ENCODE peak calls at places on chromosome 1, in ten cellular contexts. C, W, L, N, B, R, A, Y, K and H are unnamed samples.

GRCh38 chr1:12112711-12113161 is 49.6 kb downstream of the TNFRSF8 start:
- DNase-seq in B (no peak), A (no peak), W (no peak), K (no peak), R (no peak), C (peak; percentile 20), N (no peak), L (no peak), Y (no peak), H (no peak)

GRCh38 chr1:70440642-70441391 is 29.7 kb downstream of the CTH start:
- DNase-seq in A (no peak), W (no peak), N (no peak), B (no peak), R (no peak), K (no peak), Y (no peak), L (no peak), C (no peak), H (no peak)

GRCh38 chr1:45008516-45008915 is 2.6 kb downstream of the HECTD3 start:
- DNase-seq in K (no peak), B (no peak), C (no peak), Y (no peak), N (no peak), A (no peak), R (no peak), W (no peak), L (no peak), H (no peak)

GRCh38 chr1:113576271-113576670 is 183.0 kb downstream of the PHTF1 start:
- DNase-seq in C (no peak), B (no peak), N (no peak), L (no peak), R (no peak), Y (no peak), W (no peak), A (no peak), K (no peak), H (no peak)

GRCh38 chr1:146016891-146017290 is 4.6 kb downstream of the HJV start:
- DNase-seq in N (no peak), K (no peak), L (no peak), W (no peak), C (no peak), A (no peak), R (no peak), Y (no peak), B (no peak), H (no peak)

GRCh38 chr1:27522148-27522859 is 32.3 kb upstream of the WASF2 start:
- DNase-seq in C (no peak), L (no peak), W (no peak), Y (no peak), B (no peak), R (peak; percentile 85), A (no peak), N (no peak), K (peak; percentile 76), H (peak; percentile 74)

GRCh38 chr1:101846820-101847219 is 149.9 kb downstream of the OLFM3 start:
- DNase-seq in Y (peak; percentile 31), C (peak; percentile 19), R (no peak), L (peak; percentile 5), W (no peak), N (no peak), B (no peak), K (no peak), A (no peak), H (no peak)

GRCh38 chr1:41780916-41781315 is 137.8 kb downstream of the HIVEP3 start:
- DNase-seq in L (no peak), W (no peak), N (no peak), A (no peak), K (no peak), R (no peak), Y (no peak), C (no peak), B (no peak), H (no peak)

GRCh38 chr1:18643154-18644012 is 12.7 kb downstream of the PAX7 start:
- DNase-seq in K (no peak), N (peak; percentile 59), C (no peak), A (no peak), Y (no peak), B (no peak), L (peak; percentile 24), W (no peak), R (no peak), H (no peak)

GRCh38 chr1:39960461-39960958 is 5.6 kb downstream of the MFSD2A start:
- DNase-seq in R (peak; percentile 60), A (peak; percentile 64), B (no peak), C (peak; percentile 77), W (peak; percentile 41), Y (no peak), N (peak; percentile 58), L (no peak), K (peak; percentile 100), H (no peak)

GRCh38 chr1:11802973-11803885 is 2.5 kb downstream of the MTHFR start:
- DNase-seq in R (peak; percentile 86), A (peak; percentile 86), L (peak; percentile 71), Y (peak; percentile 91), K (peak; percentile 82), B (peak; percentile 89), C (peak; percentile 84), W (peak; percentile 42), N (peak; percentile 77), H (peak; percentile 49)

GRCh38 chr1:59526240-59526639 is 229.3 kb downstream of the FGGY start:
- DNase-seq in N (no peak), K (no peak), C (no peak), L (no peak), Y (no peak), W (no peak), A (no peak), B (no peak), R (no peak), H (no peak)

GRCh38 chr1:71414229-71414628 is 333.4 kb upstream of the ZRANB2 start:
- DNase-seq in C (no peak), L (no peak), N (no peak), Y (no peak), B (no peak), K (peak; percentile 25), A (no peak), R (no peak), W (no peak), H (no peak)

GRCh38 chr1:157724537-157725213 is 24.1 kb upstream of the FCRL3 start:
- DNase-seq in A (no peak), B (no peak), K (no peak), N (no peak), L (no peak), W (no peak), R (no peak), Y (no peak), C (no peak), H (no peak)

GRCh38 chr1:111600886-111601386 is 18.7 kb upstream of the RAP1A start:
- DNase-seq in C (no peak), W (no peak), Y (no peak), A (peak; percentile 57), R (peak; percentile 82), B (no peak), L (no peak), K (no peak), N (peak; percentile 65), H (no peak)

GRCh38 chr1:180482425-180483275 is 19.7 kb downstream of the ACBD6 start:
- DNase-seq in K (peak; percentile 77), R (peak; percentile 62), W (peak; percentile 61), C (no peak), N (peak; percentile 38), B (peak; percentile 23), L (peak; percentile 18), Y (peak; percentile 16), A (peak; percentile 38), H (peak; percentile 13)

GRCh38 chr1:162391790-162392563 is 10.4 kb downstream of the C1orf226 start:
- DNase-seq in K (peak; percentile 11), A (peak; percentile 51), B (no peak), N (peak; percentile 67), C (no peak), R (peak; percentile 37), L (no peak), Y (peak; percentile 32), W (no peak), H (no peak)

GRCh38 chr1:104878203-104878911 is 1128.7 kb downstream of the AMY1C start:
- DNase-seq in N (no peak), R (no peak), A (no peak), L (peak; percentile 22), C (no peak), Y (peak; percentile 24), K (no peak), B (no peak), W (no peak), H (no peak)

GRCh38 chr1:234505774-234506114 is 26.8 kb upstream of the TARBP1 start:
- DNase-seq in Y (no peak), W (no peak), K (no peak), L (no peak), N (no peak), C (no peak), B (peak; percentile 76), R (no peak), A (no peak), H (no peak)

GRCh38 chr1:234607091-234608025 is 2.6 kb downstream of the IRF2BP2 start:
- DNase-seq in R (peak; percentile 46), L (peak; percentile 31), W (no peak), C (peak; percentile 83), A (no peak), B (no peak), K (peak; percentile 60), Y (peak; percentile 20), N (no peak), H (peak; percentile 23)

GRCh38 chr1:53410100-53410541 is 49.1 kb upstream of the DMRTB1 start:
- DNase-seq in B (no peak), L (no peak), A (no peak), N (peak; percentile 52), R (no peak), Y (peak; percentile 37), K (peak; percentile 92), C (no peak), W (no peak), H (peak; percentile 75)